ENCODE peak calls at places on chromosomes 5 and 9, in five cellular contexts. I, Z, A, T and V are unnamed samples.

GRCh38 chr5:103057208-103058130 is 62.5 kb downstream of the GIN1 start:
- DNase-seq in I (peak), Z (no peak), A (peak), T (no peak), V (no peak)

GRCh38 chr5:159972538-159973362 is 36.2 kb upstream of the TTC1 start:
- DNase-seq in I (no peak), Z (peak), A (no peak), T (peak), V (no peak)

GRCh38 chr5:133789428-133789827 is 177.1 kb upstream of the FSTL4 start:
- DNase-seq in I (no peak), Z (peak), A (no peak), T (no peak), V (no peak)

GRCh38 chr9:99399476-99399875 is 177.4 kb downstream of the SEC61B start:
- DNase-seq in I (no peak), Z (no peak), A (no peak), T (no peak), V (no peak)

GRCh38 chr9:114348906-114349482 is 19.3 kb downstream of the ORM2 start:
- DNase-seq in I (peak), Z (peak), A (peak), T (peak), V (peak)

GRCh38 chr5:169695025-169695625 is 58.0 kb downstream of the DOCK2 start:
- DNase-seq in I (no peak), Z (no peak), A (no peak), T (no peak), V (no peak)

GRCh38 chr5:132411382-132411925 is 41.9 kb downstream of the SLC22A5 start:
- DNase-seq in I (peak), Z (no peak), A (no peak), T (no peak), V (no peak)

GRCh38 chr5:173268750-173269580 is 34.0 kb upstream of the NKX2-5 start:
- DNase-seq in I (no peak), Z (no peak), A (no peak), T (no peak), V (no peak)

GRCh38 chr9:1053848-1054365 is 3.8 kb downstream of the DMRT2 start:
- DNase-seq in I (no peak), Z (no peak), A (no peak), T (no peak), V (no peak)

GRCh38 chr5:125725686-125726085 is 697.5 kb upstream of the GRAMD2B start:
- DNase-seq in I (peak), Z (no peak), A (no peak), T (no peak), V (no peak)

GRCh38 chr9:79129865-79130480 is 441.8 kb upstream of the TLE4 start:
- DNase-seq in I (peak), Z (no peak), A (peak), T (peak), V (peak)

GRCh38 chr9:17962747-17963146 is 383.9 kb downstream of the SH3GL2 start:
- DNase-seq in I (no peak), Z (no peak), A (no peak), T (no peak), V (no peak)
- H2BK12ac ChIP-seq in I (no peak), Z (no peak), A (no peak), T (no peak), V (no peak)

GRCh38 chr5:75051217-75051751 is 1.1 kb downstream of the GCNT4 start:
- DNase-seq in I (no peak), Z (peak), A (no peak), T (no peak), V (no peak)
- H2BK12ac ChIP-seq in I (no peak), Z (no peak), A (no peak), T (peak), V (no peak)

GRCh38 chr5:153969563-153969895 is 69.2 kb downstream of the FAM114A2 start:
- DNase-seq in I (no peak), Z (no peak), A (no peak), T (no peak), V (no peak)
- H2BK12ac ChIP-seq in I (no peak), Z (no peak), A (no peak), T (no peak), V (no peak)

GRCh38 chr5:154258531-154259217 is 68.1 kb downstream of the GALNT10 start:
- DNase-seq in I (no peak), Z (no peak), A (no peak), T (no peak), V (no peak)
- H2BK12ac ChIP-seq in I (no peak), Z (no peak), A (no peak), T (no peak), V (no peak)

GRCh38 chr9:96125624-96126023 is 176.4 kb downstream of the HSD17B3 start:
- DNase-seq in I (no peak), Z (no peak), A (no peak), T (no peak), V (no peak)
- H2BK12ac ChIP-seq in I (no peak), Z (no peak), A (no peak), T (no peak), V (no peak)

GRCh38 chr9:133002147-133003070 is 23.9 kb downstream of the GFI1B start:
- DNase-seq in I (no peak), Z (no peak), A (no peak), T (no peak), V (no peak)
- H2BK12ac ChIP-seq in I (no peak), Z (no peak), A (no peak), T (no peak), V (no peak)

DNA sequence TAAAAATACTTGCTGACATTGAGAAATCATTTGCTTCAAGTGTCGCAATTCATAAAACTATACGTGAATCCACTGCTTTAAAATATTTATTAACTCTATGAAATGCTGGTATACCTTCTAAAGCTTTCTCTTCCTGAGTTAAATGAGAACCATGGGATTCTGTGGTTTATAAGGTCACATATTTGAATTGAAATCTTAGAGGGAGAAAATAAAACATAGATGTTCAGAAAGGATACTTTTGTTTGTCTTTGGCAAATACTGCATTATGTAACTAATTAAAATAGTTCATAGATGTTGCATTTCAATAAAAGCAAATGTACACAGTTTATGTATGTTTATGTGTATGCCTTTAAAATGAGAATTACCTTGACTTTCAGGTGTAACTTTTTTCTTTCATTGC is 250.1 kb downstream of the FAM170A start:
- DNase-seq in I (no peak), Z (no peak), A (no peak), T (no peak), V (no peak)
- H2BK12ac ChIP-seq in I (no peak), Z (no peak), A (no peak), T (no peak), V (no peak)